ENCODE peak calls at places on chromosome 12, in four cellular contexts. O is RWPE2, I is heart right ventricle, K is testis. N is an unnamed sample. For H3K4me1, the result is how much of the 10 kb centered on the place peaks cover.

GRCh38 chr12:64036414-64036813 is 185.7 kb downstream of the KICS2 start:
- DNase-seq in O (no peak), K (no peak), I (no peak), N (no peak)

GRCh38 chr12:1776139-1776975 is 44.0 kb upstream of the LRTM2 start:
- DNase-seq in O (no peak), K (no peak), I (no peak), N (no peak)

GRCh38 chr12:402127-402456 is 648 bp downstream of the CCDC77 start:
- DNase-seq in I (no peak), K (no peak), O (no peak), N (no peak)

GRCh38 chr12:11882301-11883019 is 188.3 kb upstream of the BCL2L14 start:
- DNase-seq in O (no peak), K (no peak), I (no peak), N (no peak)

GRCh38 chr12:39102474-39103209 is 197.3 kb upstream of the CPNE8 start:
- DNase-seq in I (no peak), O (no peak), K (no peak), N (no peak)

GRCh38 chr12:81644503-81644902 is 114.6 kb downstream of the PPFIA2 start:
- DNase-seq in K (no peak), I (no peak), O (no peak), N (no peak)

GRCh38 chr12:96190403-96191170 is 3.6 kb upstream of the ELK3 start:
- DNase-seq in I (no peak), O (no peak), K (no peak), N (no peak)

GRCh38 chr12:78096909-78097597 is 266.4 kb downstream of the NAV3 start:
- DNase-seq in I (no peak), K (no peak), O (no peak), N (no peak)

GRCh38 chr12:72509893-72510292 is 237.7 kb downstream of the TRHDE start:
- DNase-seq in O (no peak), K (no peak), I (no peak), N (no peak)

GRCh38 chr12:58269476-58269875 is 328.1 kb downstream of the ATP23 start:
- DNase-seq in O (no peak), I (no peak), K (no peak), N (no peak)

GRCh38 chr12:105409881-105410471 is 79.5 kb downstream of the C12orf75 start:
- DNase-seq in K (no peak), I (peak), O (no peak), N (peak)

GRCh38 chr12:92971869-92972524 is 42.9 kb upstream of the EEA1 start:
- DNase-seq in I (no peak), K (no peak), O (no peak), N (no peak)

GRCh38 chr12:13948631-13949030 is 32.8 kb downstream of the GRIN2B start:
- DNase-seq in O (no peak), I (no peak), K (no peak), N (no peak)

GRCh38 chr12:51823875-51824565 is 24.5 kb downstream of the FIGNL2 start:
- DNase-seq in O (no peak), K (peak), I (no peak), N (no peak)

GRCh38 chr12:2813573-2814185 is 1.2 kb downstream of the ITFG2 start:
- DNase-seq in K (peak), I (no peak), O (no peak), N (peak)

GRCh38 chr12:47817272-47818006 is 2.3 kb downstream of the HDAC7 start:
- DNase-seq in O (no peak), I (no peak), K (no peak), N (no peak)
- H3K4me1 ChIP-seq in O (under half), I (half or more), K (half or more), N (half or more)

GRCh38 chr12:119180380-119181040 is 1.8 kb downstream of the HSPB8 start:
- DNase-seq in I (peak), O (no peak), K (peak), N (peak)
- H3K4me1 ChIP-seq in I (half or more), O (under half), K (under half), N (under half)

GRCh38 chr12:132505105-132505851 is 15.3 kb downstream of the FBRSL1 start:
- DNase-seq in I (no peak), K (no peak), O (no peak), N (no peak)
- H3K4me1 ChIP-seq in I (half or more), K (half or more), O (under half), N (half or more)

GRCh38 chr12:124496584-124496983 is 70.8 kb downstream of the NCOR2 start:
- DNase-seq in O (no peak), I (peak), K (no peak), N (no peak)
- H3K4me1 ChIP-seq in O (under half), I (half or more), K (half or more), N (half or more)

GRCh38 chr12:53380797-53381738 is 1.1 kb downstream of the SP1 start:
- DNase-seq in O (no peak), K (no peak), I (no peak), N (no peak)
- H3K4me1 ChIP-seq in O (under half), K (half or more), I (half or more), N (under half)